ENCODE peak calls at places on chromosomes 11 and 22, in six cellular contexts. D is AG10803, M is left ventricle myocardium inferior, F is RPMI8226, T is M059J, K is head of caudate nucleus. R is an unnamed sample.

GRCh38 chr11:114243461-114244372 is 52.5 kb upstream of the NNMT start:
- DNase-seq in D (no peak), M (peak; percentile 67), F (no peak), T (no peak), K (peak; percentile 43), R (peak; percentile 32)

GRCh38 chr11:107704432-107704831 is 7.4 kb downstream of the SLN start:
- DNase-seq in D (peak; percentile 47), M (no peak), F (no peak), T (peak; percentile 92), K (no peak), R (peak; percentile 73)

GRCh38 chr11:16883179-16883578 is 131.0 kb downstream of the PLEKHA7 start:
- DNase-seq in D (no peak), M (peak; percentile 28), F (no peak), T (peak; percentile 84), K (no peak), R (no peak)

GRCh38 chr22:43841742-43842141 is 20.6 kb downstream of the SULT4A1 start:
- DNase-seq in D (no peak), M (no peak), F (no peak), T (no peak), K (no peak), R (no peak)

GRCh38 chr11:44243633-44244343 is 66.2 kb downstream of the ALX4 start:
- DNase-seq in D (peak; percentile 66), M (no peak), F (no peak), T (peak; percentile 78), K (no peak), R (peak; percentile 88)

GRCh38 chr11:35487532-35488078 is 37.8 kb downstream of the PAMR1 start:
- DNase-seq in D (peak; percentile 77), M (no peak), F (no peak), T (peak; percentile 43), K (peak; percentile 35), R (peak; percentile 77)

GRCh38 chr11:91981995-91982394 is 242.6 kb upstream of the FAT3 start:
- DNase-seq in D (peak; percentile 98), M (no peak), F (no peak), T (peak; percentile 100), K (peak; percentile 6), R (peak; percentile 97)

GRCh38 chr11:118088531-118088930 is 1.8 kb upstream of the SMIM35 start:
- DNase-seq in D (no peak), M (peak; percentile 32), F (peak; percentile 32), T (peak; percentile 32), K (no peak), R (no peak)

GRCh38 chr11:134818531-134818930 is 406.5 kb upstream of the B3GAT1 start:
- DNase-seq in D (no peak), M (no peak), F (no peak), T (peak; percentile 92), K (no peak), R (no peak)

GRCh38 chr22:30327864-30328345 is 1.2 kb upstream of the TBC1D10A start:
- DNase-seq in D (no peak), M (no peak), F (peak; percentile 37), T (no peak), K (no peak), R (no peak)

GRCh38 chr11:4455439-4455838 is 6.3 kb downstream of the OR52K2 start:
- DNase-seq in D (no peak), M (no peak), F (no peak), T (no peak), K (peak; percentile 11), R (no peak)

GRCh38 chr22:48713266-48714205 is 1114.1 kb downstream of the BRD1 start:
- DNase-seq in D (no peak), M (peak; percentile 6), F (no peak), T (no peak), K (no peak), R (peak; percentile 33)

GRCh38 chr11:65415499-65416340 is 6.9 kb upstream of the NEAT1 start:
- DNase-seq in D (no peak), M (peak; percentile 13), F (no peak), T (no peak), K (no peak), R (no peak)

GRCh38 chr22:45246060-45246985 is 5.6 kb upstream of the KIAA0930 start:
- DNase-seq in D (peak; percentile 97), M (no peak), F (no peak), T (peak; percentile 89), K (no peak), R (peak; percentile 93)

GRCh38 chr11:121870202-121871045 is 245.6 kb downstream of the BLID start:
- DNase-seq in D (peak; percentile 72), M (no peak), F (no peak), T (peak; percentile 42), K (no peak), R (peak; percentile 15)

GRCh38 chr11:16392646-16393045 is 36.3 kb upstream of the SOX6 start:
- DNase-seq in D (no peak), M (no peak), F (no peak), T (no peak), K (no peak), R (no peak)